ENCODE peak calls at places on chromosomes 13 and 19, in nine cellular contexts. K, G, B, L, N, D, T, H and Y are unnamed samples.

GRCh38 chr19:5298502-5298901 is 42.1 kb downstream of the PTPRS start:
- DNase-seq in K (no peak), G (no peak), B (peak; percentile 79), L (peak; percentile 74), N (no peak), D (no peak), T (no peak), H (no peak), Y (no peak)

GRCh38 chr13:69681722-69682121 is 425.9 kb upstream of the ATXN8OS start:
- DNase-seq in K (no peak), G (no peak), B (no peak), L (no peak), N (no peak), D (no peak), T (no peak), H (no peak), Y (no peak)

GRCh38 chr13:95100525-95101121 is 200.6 kb downstream of the ABCC4 start:
- DNase-seq in K (no peak), G (peak; percentile 33), B (peak; percentile 64), L (no peak), N (no peak), D (no peak), T (no peak), H (no peak), Y (peak; percentile 54)

GRCh38 chr13:43785681-43786471 is 896 bp downstream of the ENOX1 start:
- DNase-seq in K (peak; percentile 44), G (peak; percentile 82), B (peak; percentile 56), L (peak; percentile 55), N (no peak), D (no peak), T (peak; percentile 76), H (peak; percentile 58), Y (peak; percentile 33)

GRCh38 chr19:16197188-16197621 is 506 bp upstream of the AP1M1 start:
- DNase-seq in K (no peak), G (peak; percentile 60), B (peak; percentile 54), L (no peak), N (peak; percentile 81), D (no peak), T (no peak), H (no peak), Y (peak; percentile 61)

GRCh38 chr19:30856786-30857185 is 484.6 kb downstream of the ZNF536 start:
- DNase-seq in K (no peak), G (no peak), B (no peak), L (no peak), N (no peak), D (no peak), T (no peak), H (no peak), Y (no peak)

GRCh38 chr13:89695343-89696257 is 1651.9 kb upstream of the MIR17HG start:
- DNase-seq in K (peak; percentile 53), G (peak; percentile 70), B (peak; percentile 44), L (no peak), N (peak; percentile 0), D (no peak), T (peak; percentile 69), H (no peak), Y (peak; percentile 46)

GRCh38 chr13:24212674-24213073 is 52.2 kb downstream of the SPATA13 start:
- DNase-seq in K (no peak), G (no peak), B (no peak), L (no peak), N (no peak), D (no peak), T (no peak), H (no peak), Y (no peak)

GRCh38 chr19:54341295-54341694 is 2.3 kb upstream of the LILRA4 start:
- DNase-seq in K (no peak), G (no peak), B (no peak), L (no peak), N (no peak), D (no peak), T (no peak), H (no peak), Y (no peak)

GRCh38 chr13:51287758-51288157 is 51.7 kb upstream of the SERPINE3 start:
- DNase-seq in K (no peak), G (no peak), B (no peak), L (no peak), N (no peak), D (no peak), T (no peak), H (no peak), Y (no peak)

GRCh38 chr19:38788478-38789243 is at the start of gene LGALS7B:
- DNase-seq in K (no peak), G (no peak), B (no peak), L (no peak), N (no peak), D (no peak), T (no peak), H (no peak), Y (no peak)

GRCh38 chr13:29523199-29523931 is 72.1 kb downstream of the SLC7A1 start:
- DNase-seq in K (no peak), G (peak; percentile 95), B (no peak), L (no peak), N (no peak), D (no peak), T (no peak), H (no peak), Y (peak; percentile 70)

GRCh38 chr19:19115954-19116353 is 22.3 kb downstream of the TMEM161A start:
- DNase-seq in K (no peak), G (peak; percentile 25), B (no peak), L (no peak), N (no peak), D (no peak), T (no peak), H (no peak), Y (peak; percentile 59)

GRCh38 chr19:35167251-35168119 is 12.9 kb downstream of the FXYD5 start:
- DNase-seq in K (no peak), G (no peak), B (no peak), L (no peak), N (no peak), D (peak; percentile 61), T (no peak), H (no peak), Y (no peak)

GRCh38 chr19:1285737-1286360 is at the start of gene EFNA2:
- DNase-seq in K (no peak), G (no peak), B (no peak), L (no peak), N (no peak), D (no peak), T (no peak), H (no peak), Y (no peak)

GRCh38 chr13:94602467-94602866 is 810 bp downstream of the GPR180 start:
- DNase-seq in K (no peak), G (peak; percentile 6), B (no peak), L (no peak), N (no peak), D (no peak), T (no peak), H (no peak), Y (no peak)

GRCh38 chr19:33248954-33249613 is 23.4 kb upstream of the SLC7A10 start:
- DNase-seq in K (no peak), G (no peak), B (no peak), L (no peak), N (no peak), D (peak; percentile 67), T (no peak), H (no peak), Y (no peak)

GRCh38 chr13:67841071-67841470 is 610.9 kb upstream of the PCDH9 start:
- DNase-seq in K (no peak), G (no peak), B (no peak), L (no peak), N (no peak), D (no peak), T (no peak), H (no peak), Y (no peak)

GRCh38 chr19:15180451-15181390 is 20.1 kb downstream of the NOTCH3 start:
- DNase-seq in K (no peak), G (no peak), B (no peak), L (no peak), N (no peak), D (no peak), T (peak; percentile 86), H (no peak), Y (no peak)

GRCh38 chr19:50967924-50968708 is 1.3 kb downstream of the KLK6 start:
- DNase-seq in K (no peak), G (no peak), B (peak; percentile 49), L (no peak), N (no peak), D (no peak), T (no peak), H (no peak), Y (no peak)

GRCh38 chr19:16295071-16295470 is 29.6 kb upstream of the KLF2 start:
- DNase-seq in K (no peak), G (no peak), B (no peak), L (no peak), N (no peak), D (no peak), T (no peak), H (no peak), Y (no peak)

GRCh38 chr19:5889288-5889971 is 14.2 kb downstream of the NDUFA11 start:
- DNase-seq in K (no peak), G (no peak), B (no peak), L (no peak), N (no peak), D (no peak), T (no peak), H (no peak), Y (no peak)

GRCh38 chr19:51079486-51080110 is 3.1 kb downstream of the KLK14 start:
- DNase-seq in K (no peak), G (peak; percentile 66), B (no peak), L (no peak), N (no peak), D (no peak), T (no peak), H (peak; percentile 47), Y (no peak)

GRCh38 chr19:54390942-54391577 is 24.2 kb upstream of the TTYH1 start:
- DNase-seq in K (peak; percentile 15), G (peak; percentile 76), B (peak; percentile 18), L (no peak), N (peak; percentile 14), D (peak; percentile 46), T (no peak), H (no peak), Y (peak; percentile 82)

GRCh38 chr19:47445937-47446402 is 25.7 kb downstream of the SLC8A2 start:
- DNase-seq in K (peak; percentile 38), G (peak; percentile 50), B (no peak), L (no peak), N (no peak), D (peak; percentile 54), T (no peak), H (no peak), Y (peak; percentile 32)

GRCh38 chr19:39970424-39970673 is 616 bp upstream of the PSMC4 start:
- DNase-seq in K (peak; percentile 52), G (peak; percentile 41), B (no peak), L (peak; percentile 17), N (no peak), D (peak; percentile 36), T (peak; percentile 54), H (no peak), Y (no peak)

GRCh38 chr19:30225615-30226463 is 146.3 kb upstream of the ZNF536 start:
- DNase-seq in K (no peak), G (no peak), B (no peak), L (no peak), N (no peak), D (no peak), T (no peak), H (no peak), Y (no peak)

GRCh38 chr13:25541434-25542123 is 169.8 kb downstream of the ATP8A2 start:
- DNase-seq in K (no peak), G (no peak), B (no peak), L (no peak), N (no peak), D (no peak), T (no peak), H (no peak), Y (no peak)